ENCODE peak calls at places on chromosomes 13 and 19, in four cellular contexts. V, D, K and T are unnamed samples.

GRCh38 chr19:44847144-44848035 is 1.3 kb downstream of the NECTIN2 start:
- DNase-seq in V (peak), D (peak), K (no peak), T (peak)

GRCh38 chr13:98438246-98439135 is 138.4 kb downstream of the STK24 start:
- DNase-seq in V (no peak), D (no peak), K (no peak), T (no peak)

GRCh38 chr19:57803594-57804325 is 11.0 kb downstream of the ZNF552 start:
- DNase-seq in V (peak), D (no peak), K (no peak), T (peak)

GRCh38 chr13:48412881-48413351 is at the start of gene LPAR6:
- DNase-seq in V (no peak), D (no peak), K (no peak), T (peak)

GRCh38 chr13:39540929-39541605 is 61.9 kb downstream of the LHFPL6 start:
- DNase-seq in V (no peak), D (no peak), K (no peak), T (no peak)

GRCh38 chr19:46466536-46467199 is 4.7 kb downstream of the PNMA8A start:
- DNase-seq in V (peak), D (peak), K (no peak), T (peak)

GRCh38 chr13:42747399-42747873 is 33.9 kb upstream of the FAM216B start:
- DNase-seq in V (no peak), D (no peak), K (no peak), T (peak)

GRCh38 chr13:20303636-20304035 is 71.5 kb upstream of the GJB6 start:
- DNase-seq in V (no peak), D (no peak), K (no peak), T (no peak)

GRCh38 chr19:31451686-31452325 is 102.6 kb upstream of the TSHZ3 start:
- DNase-seq in V (no peak), D (no peak), K (no peak), T (peak)

GRCh38 chr13:22332411-22332810 is 661.5 kb downstream of the FGF9 start:
- DNase-seq in V (no peak), D (no peak), K (no peak), T (no peak)

GRCh38 chr19:7507884-7508283 is 8.0 kb upstream of the ZNF358 start:
- DNase-seq in V (peak), D (peak), K (no peak), T (peak)

GRCh38 chr19:7505682-7506384 is 10.1 kb upstream of the ZNF358 start:
- DNase-seq in V (peak), D (peak), K (no peak), T (no peak)

GRCh38 chr19:7505288-7505681 is 10.6 kb upstream of the ZNF358 start:
- DNase-seq in V (peak), D (no peak), K (no peak), T (no peak)

GRCh38 chr19:7504684-7505083 is 11.2 kb upstream of the ZNF358 start:
- DNase-seq in V (no peak), D (no peak), K (no peak), T (no peak)

DNA sequence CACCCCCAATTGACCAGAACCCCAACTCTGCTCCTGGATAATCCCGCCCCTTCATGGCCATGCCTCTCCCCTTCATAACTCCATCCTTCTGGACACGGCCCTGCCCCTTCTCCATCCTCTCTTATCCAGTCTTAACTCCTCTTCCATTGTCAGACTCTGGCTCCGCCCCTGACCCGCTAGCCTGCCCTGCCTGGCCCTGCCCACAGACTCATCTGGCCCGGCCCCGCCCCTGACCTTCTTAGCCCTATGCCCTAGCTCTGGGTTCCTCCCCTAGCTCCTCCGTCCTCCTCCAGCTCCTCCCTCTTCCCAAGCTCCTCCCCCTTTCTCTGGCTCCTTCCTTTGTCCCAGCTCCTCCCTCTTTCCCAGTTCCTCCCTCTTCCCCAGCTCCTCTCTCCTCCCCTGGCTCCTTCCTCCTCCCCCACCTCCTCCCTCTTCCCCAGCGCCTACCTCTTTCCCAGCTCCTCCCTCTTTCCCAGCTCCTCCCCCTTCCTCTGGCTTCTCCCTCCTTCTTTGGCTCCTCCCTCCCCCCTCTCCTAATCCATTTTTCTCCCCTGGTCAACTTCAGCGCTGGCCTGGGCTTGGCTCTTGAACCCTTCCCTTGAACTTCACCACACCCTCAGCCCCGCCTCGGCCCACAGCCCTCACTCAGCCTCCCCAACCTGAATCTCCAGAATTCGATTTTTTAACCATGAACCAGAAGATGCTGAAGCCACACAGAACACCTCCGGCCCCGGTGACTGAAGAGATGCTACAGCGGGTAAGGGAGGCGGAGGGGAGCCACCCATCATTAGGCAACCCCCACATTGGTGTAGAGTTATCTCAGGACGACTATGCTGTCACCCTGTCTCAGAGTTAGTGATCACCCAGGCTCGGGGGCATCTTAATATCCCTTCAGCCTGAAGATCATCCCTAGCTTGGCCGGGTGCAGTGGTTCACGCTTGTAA is 9.2 kb upstream of the ZNF358 start:
- DNase-seq in V (peak), D (no peak), K (no peak), T (peak)
- H3K4me3 ChIP-seq in V (no peak), D (no peak), K (no peak), T (no peak)

GRCh38 chr19:2016041-2016807 is 710 bp upstream of the BTBD2 start:
- DNase-seq in V (peak), D (peak), K (peak), T (peak)
- H3K4me3 ChIP-seq in V (no peak), D (peak), K (no peak), T (peak)

GRCh38 chr19:1840541-1841115 is 7.7 kb downstream of the REXO1 start:
- DNase-seq in V (no peak), D (no peak), K (no peak), T (peak)
- H3K4me3 ChIP-seq in V (no peak), D (no peak), K (no peak), T (no peak)

GRCh38 chr13:109652536-109652935 is 133.8 kb downstream of the IRS2 start:
- DNase-seq in V (no peak), D (no peak), K (no peak), T (no peak)

GRCh38 chr13:109654341-109655205 is 131.8 kb downstream of the IRS2 start:
- DNase-seq in V (no peak), D (no peak), K (no peak), T (peak)

GRCh38 chr13:109655611-109656010 is 130.8 kb downstream of the IRS2 start:
- DNase-seq in V (no peak), D (no peak), K (no peak), T (no peak)

GRCh38 chr13:109657395-109657794 is 129.0 kb downstream of the IRS2 start:
- DNase-seq in V (no peak), D (no peak), K (no peak), T (no peak)

DNA sequence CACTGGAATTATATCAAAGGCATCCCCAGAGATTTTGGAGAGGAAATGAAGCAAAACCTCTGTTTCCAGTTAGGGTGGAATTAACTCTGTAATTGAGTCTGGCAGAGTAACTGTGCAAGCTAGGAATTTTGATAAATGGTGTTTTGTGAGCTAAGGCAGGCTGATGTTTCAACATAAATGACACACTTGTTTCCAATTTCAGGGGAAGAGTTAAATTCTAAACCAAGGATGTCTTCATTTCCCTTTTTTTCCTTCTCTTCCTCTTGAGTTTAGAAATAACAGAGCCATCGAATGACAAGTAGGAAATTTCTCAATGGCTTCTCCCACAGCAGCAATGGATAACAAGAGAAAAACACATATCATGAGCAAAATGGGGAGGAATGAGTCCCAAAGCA is 131.2 kb downstream of the IRS2 start:
- DNase-seq in V (no peak), D (no peak), K (no peak), T (no peak)
- H3K4me3 ChIP-seq in V (no peak), D (no peak), K (no peak), T (no peak)

GRCh38 chr19:52635786-52636570 is 2.2 kb downstream of the ZNF83 start:
- DNase-seq in V (no peak), D (no peak), K (no peak), T (peak)

GRCh38 chr19:52638601-52639000 is 446 bp upstream of the ZNF83 start:
- DNase-seq in V (peak), D (peak), K (no peak), T (peak)

GRCh38 chr19:52646571-52647222 is 8.5 kb upstream of the ZNF83 start:
- DNase-seq in V (no peak), D (no peak), K (no peak), T (no peak)

GRCh38 chr19:52637718-52638585 is at the start of gene ZNF83:
- DNase-seq in V (peak), D (peak), K (peak), T (peak)

GRCh38 chr19:52640916-52641315 is 2.8 kb upstream of the ZNF83 start:
- DNase-seq in V (no peak), D (peak), K (no peak), T (peak)
- H3K4me3 ChIP-seq in V (no peak), D (no peak), K (no peak), T (no peak)

GRCh38 chr13:32254916-32255743 is 60.0 kb downstream of the ZAR1L start:
- DNase-seq in V (no peak), D (no peak), K (no peak), T (no peak)
- H3K4me3 ChIP-seq in V (no peak), D (no peak), K (no peak), T (no peak)

GRCh38 chr13:30934381-30934780 is 1.9 kb downstream of the TEX26 start:
- DNase-seq in V (no peak), D (no peak), K (no peak), T (peak)

GRCh38 chr13:30933334-30933681 is 852 bp downstream of the TEX26 start:
- DNase-seq in V (no peak), D (no peak), K (no peak), T (no peak)

GRCh38 chr13:30934803-30935202 is 2.3 kb downstream of the TEX26 start:
- DNase-seq in V (no peak), D (no peak), K (no peak), T (no peak)

GRCh38 chr13:30928971-30929370 is 3.5 kb upstream of the TEX26 start:
- DNase-seq in V (no peak), D (no peak), K (no peak), T (no peak)

DNA sequence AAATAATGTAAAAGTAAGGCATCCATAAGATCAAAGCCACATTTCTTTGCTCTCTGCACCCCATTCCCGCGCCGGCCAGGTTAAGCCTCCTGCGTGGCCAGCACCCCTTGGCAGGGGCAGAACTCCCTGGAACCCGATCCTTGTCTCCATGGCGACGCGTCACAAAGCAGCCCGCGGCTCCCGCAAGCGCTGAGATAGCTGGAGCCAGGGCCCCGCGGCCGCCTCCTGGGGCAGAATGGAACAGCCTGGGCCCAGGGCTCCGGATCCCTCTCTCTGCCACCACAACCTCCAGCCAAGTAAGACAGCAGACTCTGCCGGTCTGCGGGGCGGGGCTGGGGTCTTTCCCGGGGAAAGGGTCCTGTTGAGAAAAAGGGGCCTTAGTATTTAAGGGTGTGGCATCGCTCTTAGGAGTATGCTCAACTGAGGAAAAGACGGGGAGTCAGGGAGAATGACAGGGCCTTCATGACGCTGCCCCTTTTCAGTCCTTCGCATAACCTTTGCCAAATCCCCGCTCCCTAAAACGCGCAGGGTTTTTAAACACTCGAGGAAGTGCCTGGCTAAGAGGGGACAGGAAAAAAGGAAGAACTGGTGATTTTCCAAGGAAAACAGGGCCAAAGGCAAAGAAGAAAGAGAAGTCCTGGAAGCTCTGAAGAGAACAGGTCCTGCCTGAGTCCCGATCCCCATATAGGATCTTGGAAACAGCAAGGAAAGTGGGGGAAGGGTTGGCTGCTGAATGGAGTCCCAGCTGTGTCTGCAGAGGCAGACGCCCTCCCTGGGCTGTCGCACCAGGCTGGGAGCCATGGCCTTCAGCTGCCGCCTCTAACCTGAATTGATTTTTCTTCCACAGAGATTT is at the start of gene TEX26:
- DNase-seq in V (no peak), D (no peak), K (no peak), T (no peak)
- H3K4me3 ChIP-seq in V (no peak), D (no peak), K (no peak), T (no peak)

GRCh38 chr19:17997969-17998826 is 9.8 kb upstream of the ARRDC2 start:
- DNase-seq in V (peak), D (no peak), K (no peak), T (no peak)

GRCh38 chr19:18000480-18000980 is 7.4 kb upstream of the ARRDC2 start:
- DNase-seq in V (no peak), D (no peak), K (peak), T (no peak)

GRCh38 chr19:17998827-17999150 is 9.2 kb upstream of the ARRDC2 start:
- DNase-seq in V (no peak), D (no peak), K (no peak), T (no peak)

GRCh38 chr19:18000981-18001836 is 6.8 kb upstream of the ARRDC2 start:
- DNase-seq in V (peak), D (peak), K (peak), T (peak)

DNA sequence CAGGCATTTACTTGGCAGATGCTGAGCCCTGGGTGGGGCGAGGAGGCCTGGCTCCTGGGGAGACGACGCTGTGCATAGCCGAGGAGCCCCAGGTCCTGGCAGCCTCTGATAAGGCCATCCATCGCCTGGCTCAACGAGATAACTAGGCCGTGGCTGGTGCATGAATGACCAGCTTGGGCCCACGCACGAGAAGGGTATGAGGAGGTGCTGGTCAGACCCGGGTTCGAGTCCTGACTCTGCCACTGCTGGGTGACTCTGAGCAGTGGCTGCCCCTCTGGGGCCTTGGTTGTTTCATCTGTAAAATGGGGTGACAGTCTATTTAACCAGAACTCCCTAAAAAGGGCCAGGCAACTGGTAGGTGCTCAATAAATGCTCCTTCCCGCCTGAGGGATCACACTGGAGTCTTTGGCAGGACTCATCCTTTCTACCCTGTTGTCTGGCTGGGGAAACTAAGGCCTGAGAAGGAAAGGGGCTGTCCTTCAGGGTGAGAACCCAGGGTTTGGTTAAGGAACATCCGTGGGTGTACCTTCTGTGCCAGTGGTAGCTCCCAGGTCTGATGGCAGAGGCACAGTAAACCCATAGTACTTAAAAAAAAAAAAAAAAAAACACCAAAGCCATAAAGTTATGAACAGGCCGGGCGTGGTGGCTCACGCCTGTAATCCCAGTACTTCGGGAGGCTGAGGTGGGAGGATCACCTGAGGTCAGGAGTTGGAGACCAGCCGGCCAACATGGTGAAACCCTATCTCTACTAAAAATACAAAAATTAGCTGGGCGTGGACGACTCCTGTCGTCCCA is 8.1 kb upstream of the ARRDC2 start:
- DNase-seq in V (peak), D (no peak), K (peak), T (no peak)
- H3K4me3 ChIP-seq in V (no peak), D (no peak), K (peak), T (no peak)

GRCh38 chr13:26539738-26540292 is 17.7 kb upstream of the WASF3 start:
- DNase-seq in V (peak), D (no peak), K (no peak), T (no peak)
- H3K4me3 ChIP-seq in V (no peak), D (no peak), K (no peak), T (no peak)

DNA sequence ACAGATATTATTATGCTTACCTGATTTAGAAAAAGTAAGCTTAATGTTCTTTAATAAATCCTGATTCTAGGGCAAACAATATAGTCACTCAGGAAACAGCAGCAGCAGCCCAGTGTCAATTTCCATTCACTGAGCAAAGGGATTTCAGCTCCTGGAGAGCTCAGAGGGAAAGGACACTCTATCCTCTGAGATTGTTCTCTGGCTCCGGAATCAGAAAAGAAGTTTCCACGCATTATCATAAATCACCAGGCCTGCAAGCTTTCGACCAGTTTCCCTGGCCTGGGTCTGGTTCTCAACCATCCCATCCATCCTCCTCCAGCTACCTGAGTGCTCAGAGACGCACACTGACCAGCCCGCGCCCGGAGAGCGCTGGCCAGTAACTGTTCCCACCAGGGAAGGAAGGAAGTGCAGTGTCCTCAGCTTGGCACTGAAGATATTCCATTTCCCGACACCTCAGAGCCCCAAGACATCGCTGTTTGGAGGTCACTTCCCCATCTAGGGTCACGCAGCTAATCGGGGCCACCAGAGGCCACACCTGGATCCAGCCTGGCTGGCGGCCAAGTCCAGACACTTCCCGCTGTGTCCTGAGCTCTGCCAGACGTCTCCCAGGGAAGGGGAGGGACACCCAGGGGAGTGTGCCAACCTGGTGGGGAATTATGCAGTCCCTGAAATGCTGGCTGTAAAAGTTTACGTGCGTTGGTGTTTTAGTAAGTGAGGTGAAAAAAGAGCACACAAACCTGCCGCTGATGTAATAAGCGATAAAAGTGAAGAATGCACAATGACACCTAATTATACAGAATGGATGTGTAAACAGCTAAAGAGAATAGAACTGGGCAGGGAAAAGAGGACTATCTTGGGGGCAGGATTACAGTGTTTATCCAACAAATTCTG is 29.1 kb downstream of the EPS15L1 start:
- DNase-seq in V (peak), D (no peak), K (no peak), T (no peak)
- H3K4me3 ChIP-seq in V (no peak), D (no peak), K (no peak), T (no peak)